ENCODE peak calls at places on chromosomes 7 and 10, in eight cellular contexts. X is kidney epithelial cell, B is GM23338, H is BJ, P is psoas muscle, Y is colonic mucosa, K is upper lobe of left lung, C is body of pancreas. D is an unnamed sample.

GRCh38 chr7:157710396-157710795 is 373.6 kb downstream of the DNAJB6 start:
- DNase-seq in X (no peak), B (no peak), H (no peak), P (no peak), Y (no peak), K (no peak), C (no peak), D (no peak)

GRCh38 chr10:129978322-129978721 is 14.2 kb upstream of the EBF3 start:
- DNase-seq in X (no peak), B (no peak), H (no peak), P (no peak), Y (no peak), K (no peak), C (no peak), D (no peak)

GRCh38 chr10:11610855-11611247 is 599 bp downstream of the USP6NL start:
- DNase-seq in X (no peak), B (peak), H (no peak), P (peak), Y (peak), K (no peak), C (peak), D (no peak)

GRCh38 chr10:48251525-48252353 is 22.8 kb downstream of the FRMPD2 start:
- DNase-seq in X (no peak), B (peak), H (no peak), P (no peak), Y (peak), K (no peak), C (peak), D (no peak)

GRCh38 chr7:45085619-45086200 is 3.1 kb downstream of the NACAD start:
- DNase-seq in X (no peak), B (no peak), H (no peak), P (no peak), Y (no peak), K (no peak), C (no peak), D (no peak)

GRCh38 chr10:50614444-50615137 is 9.2 kb downstream of the SGMS1 start:
- DNase-seq in X (no peak), B (peak), H (no peak), P (no peak), Y (no peak), K (no peak), C (peak), D (no peak)

GRCh38 chr10:31112961-31113360 is 81.3 kb upstream of the ZNF438 start:
- DNase-seq in X (no peak), B (no peak), H (no peak), P (no peak), Y (no peak), K (no peak), C (no peak), D (no peak)

GRCh38 chr7:27201231-27202017 is 1.5 kb upstream of the HOXA13 start:
- DNase-seq in X (no peak), B (no peak), H (no peak), P (no peak), Y (peak), K (no peak), C (peak), D (no peak)

GRCh38 chr10:71600856-71601255 is 118.7 kb downstream of the C10orf105 start:
- DNase-seq in X (no peak), B (no peak), H (peak), P (no peak), Y (no peak), K (no peak), C (no peak), D (peak)

GRCh38 chr10:61936770-61937169 is 35.3 kb downstream of the ARID5B start:
- DNase-seq in X (no peak), B (no peak), H (no peak), P (no peak), Y (peak), K (no peak), C (no peak), D (no peak)

DNA sequence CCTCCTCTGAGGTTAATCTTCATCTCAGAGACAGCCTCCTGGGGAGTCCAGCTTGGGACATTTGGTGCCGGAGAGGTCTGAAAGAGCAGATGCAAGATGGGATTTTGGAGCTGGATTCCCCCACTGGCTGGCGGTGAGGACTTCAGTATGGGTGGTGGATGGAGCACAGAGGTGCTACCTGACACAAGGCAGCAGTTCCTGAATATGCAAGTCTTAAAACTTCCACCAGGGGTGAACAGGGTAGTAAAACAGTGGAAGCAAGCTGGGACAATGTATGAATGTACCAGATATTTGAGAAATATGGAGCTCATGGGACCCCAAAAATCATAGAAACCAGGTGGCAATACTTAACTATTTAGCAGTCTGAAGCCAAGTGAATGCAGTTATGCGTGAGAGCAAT is 4.8 kb upstream of the TAF3 start:
- DNase-seq in X (no peak), B (peak), H (no peak), P (no peak), Y (no peak), K (no peak), C (no peak), D (no peak)
- TF ChIP-seq CTCF in X (no peak), B (peak), H (no peak), P (no peak), Y (no peak), K (no peak), C (no peak), D (no peak)

GRCh38 chr10:37975407-37975991 is 948 bp downstream of the ZNF25 start:
- DNase-seq in X (no peak), B (peak), H (no peak), P (no peak), Y (no peak), K (no peak), C (no peak), D (no peak)
- H3K4me3 ChIP-seq in X (peak), B (peak), H (peak), P (peak), Y (peak), K (peak), C (peak), D (peak)

GRCh38 chr10:87818505-87819273 is 663 bp upstream of the ATAD1 start:
- DNase-seq in X (no peak), B (peak), H (no peak), P (no peak), Y (peak), K (no peak), C (peak), D (no peak)
- TF ChIP-seq CTCF in X (peak), B (no peak), H (peak), P (no peak), Y (no peak), K (no peak), C (peak), D (no peak)

DNA sequence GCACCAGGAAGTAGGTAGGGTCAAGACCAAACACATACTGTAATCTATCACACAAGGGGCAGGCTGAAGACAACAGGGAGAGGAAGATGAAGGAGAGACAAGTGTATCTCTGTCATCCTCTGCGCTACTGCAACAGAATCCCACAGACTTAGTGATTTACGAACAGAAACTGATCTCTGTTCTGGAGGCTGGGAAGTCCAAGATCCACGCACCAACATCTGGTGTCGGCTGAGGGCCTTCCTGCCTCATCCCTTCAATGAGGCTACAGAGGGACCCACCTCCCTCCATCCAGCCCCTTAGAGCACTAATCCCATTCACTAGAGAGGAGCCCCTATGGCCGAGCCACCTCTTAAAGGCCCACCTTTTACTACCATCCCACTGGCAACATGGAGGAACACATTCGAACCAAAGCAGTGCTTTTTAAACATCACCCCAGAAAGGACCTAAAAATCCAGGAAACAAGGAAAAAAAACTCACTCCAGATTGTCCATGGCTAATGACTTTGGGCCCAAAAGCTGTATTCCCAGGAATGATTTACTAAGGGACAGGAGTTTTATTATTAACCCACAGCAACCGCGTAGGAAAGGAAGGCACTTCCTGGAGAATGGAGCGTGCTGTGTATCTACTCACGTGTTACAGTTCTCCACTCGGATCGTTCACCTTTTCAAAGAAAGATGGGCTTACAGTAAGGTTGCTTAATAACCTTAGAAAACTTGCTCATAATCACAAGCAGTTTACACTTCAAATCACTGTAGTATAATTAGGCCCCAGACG is 4.2 kb downstream of the BNIP3 start:
- DNase-seq in X (no peak), B (no peak), H (no peak), P (no peak), Y (no peak), K (no peak), C (peak), D (no peak)
- H3K4me3 ChIP-seq in X (no peak), B (no peak), H (no peak), P (no peak), Y (no peak), K (no peak), C (no peak), D (no peak)

DNA sequence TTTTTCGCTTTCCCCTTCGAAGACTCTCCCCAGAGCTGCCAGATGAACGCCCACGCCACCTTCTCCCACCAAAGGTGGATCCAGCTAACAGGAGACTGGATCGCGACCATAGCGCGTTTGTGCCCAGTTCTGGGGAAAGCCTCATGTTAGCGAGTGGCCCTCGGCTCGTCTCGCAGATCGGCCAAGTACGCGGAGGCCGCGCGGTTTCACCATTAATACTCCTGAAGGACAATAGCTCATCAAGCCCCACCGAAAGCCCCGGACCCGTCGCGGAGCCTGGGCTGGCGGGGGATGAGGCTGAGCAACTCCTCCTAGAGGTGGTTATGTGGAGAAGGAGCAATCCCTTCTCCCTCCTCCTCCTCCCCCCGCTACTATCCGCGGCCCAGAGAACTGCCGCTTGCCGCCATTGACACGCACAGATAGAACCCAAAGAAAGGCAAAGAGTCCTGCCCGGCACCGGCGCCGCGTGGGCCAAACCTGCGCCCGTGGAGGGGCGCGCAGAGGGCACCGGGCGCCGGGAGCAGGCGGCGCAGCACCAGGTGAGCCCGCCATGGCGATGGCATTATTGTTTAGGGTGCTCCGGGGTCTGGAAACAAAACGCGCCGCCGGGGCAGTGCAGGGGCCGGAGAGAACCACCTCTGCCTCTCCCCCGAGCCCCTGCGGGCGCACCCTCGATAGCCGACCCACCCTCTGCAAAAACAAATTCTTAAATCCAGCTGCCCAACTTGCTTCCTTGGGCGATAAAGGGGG is at the start of gene MACROH2A2:
- DNase-seq in X (peak), B (peak), H (peak), P (peak), Y (peak), K (peak), C (peak), D (peak)
- TF ChIP-seq CTCF in X (peak), B (peak), H (peak), P (peak), Y (peak), K (no peak), C (peak), D (peak)

GRCh38 chr10:64316833-64317232 is 795.6 kb downstream of the REEP3 start:
- DNase-seq in X (no peak), B (no peak), H (no peak), P (no peak), Y (no peak), K (no peak), C (no peak), D (no peak)

GRCh38 chr10:64316416-64316815 is 795.2 kb downstream of the REEP3 start:
- DNase-seq in X (no peak), B (no peak), H (no peak), P (no peak), Y (no peak), K (no peak), C (no peak), D (no peak)

DNA sequence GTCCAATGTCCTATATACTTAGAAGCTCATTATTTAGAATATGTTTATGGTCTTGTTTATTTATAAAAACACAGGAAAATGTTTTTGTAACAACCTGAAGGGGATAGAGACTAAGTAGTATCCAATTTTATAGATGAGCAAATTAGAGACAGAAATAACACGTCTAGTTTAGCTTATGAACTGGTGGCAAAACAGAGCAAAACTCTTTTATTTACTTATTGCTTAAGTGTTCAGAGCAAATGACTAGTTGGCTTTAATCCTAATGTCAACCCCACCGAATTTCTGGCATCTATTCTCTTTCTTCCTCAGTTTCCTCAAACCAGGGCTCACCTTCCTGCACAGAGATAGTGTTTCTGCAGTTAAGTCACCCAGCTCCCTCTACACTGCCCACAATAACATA is 792.8 kb downstream of the REEP3 start:
- DNase-seq in X (no peak), B (no peak), H (no peak), P (no peak), Y (no peak), K (no peak), C (no peak), D (no peak)
- H3K4me3 ChIP-seq in X (no peak), B (no peak), H (no peak), P (no peak), Y (no peak), K (no peak), C (no peak), D (no peak)

D was measured in AG09309.